ENCODE peak calls at places on chromosome 22, in five cellular contexts. A is right lobe of liver, U is mesendoderm, X is left ventricle myocardium inferior, Y is cardiac muscle cell. H is an unnamed sample.

GRCh38 chr22:33116846-33117547 is 58.8 kb upstream of the SYN3 start:
- DNase-seq in Y (no peak), U (peak; percentile 65), X (no peak), A (no peak), H (no peak)

GRCh38 chr22:44839061-44839460 is 86.7 kb downstream of the ARHGAP8 start:
- DNase-seq in X (no peak), Y (no peak), A (peak; percentile 10), U (no peak), H (peak; percentile 73)

GRCh38 chr22:21837184-21837979 is 30.1 kb downstream of the MAPK1 start:
- DNase-seq in Y (peak; percentile 62), X (no peak), A (no peak), U (peak; percentile 89), H (peak; percentile 78)

GRCh38 chr22:21778705-21779363 is 43.2 kb upstream of the YPEL1 start:
- DNase-seq in X (no peak), Y (no peak), U (peak; percentile 41), A (no peak), H (peak; percentile 15)

GRCh38 chr22:18968011-18968749 is 32.1 kb upstream of the PRODH start:
- DNase-seq in U (peak; percentile 34), X (no peak), A (peak; percentile 61), Y (peak; percentile 85), H (peak; percentile 63)

GRCh38 chr22:32281092-32281491 is 25.9 kb upstream of the SLC5A4 start:
- DNase-seq in A (no peak), X (no peak), U (no peak), Y (no peak), H (peak; percentile 43)

GRCh38 chr22:25840162-25840561 is 98.2 kb downstream of the MYO18B start:
- DNase-seq in Y (peak; percentile 8), X (no peak), U (no peak), A (no peak), H (no peak)

GRCh38 chr22:20574920-20575353 is 67.5 kb downstream of the MED15 start:
- DNase-seq in U (no peak), A (no peak), Y (no peak), X (peak; percentile 9), H (no peak)

GRCh38 chr22:19876314-19876940 is 21.8 kb upstream of the GNB1L start:
- DNase-seq in U (no peak), Y (no peak), A (peak; percentile 52), X (peak; percentile 6), H (no peak)

GRCh38 chr22:21791635-21792625 is 56.3 kb upstream of the YPEL1 start:
- DNase-seq in U (no peak), X (no peak), A (no peak), Y (no peak), H (no peak)

GRCh38 chr22:32206774-32207758 is 2.2 kb upstream of the RFPL2 start:
- DNase-seq in Y (peak; percentile 25), X (no peak), A (peak; percentile 65), U (peak; percentile 90), H (no peak)

GRCh38 chr22:28231423-28231822 is 312.4 kb upstream of the PITPNB start:
- DNase-seq in A (no peak), X (no peak), U (peak; percentile 93), Y (peak; percentile 56), H (peak; percentile 16)

GRCh38 chr22:21734540-21735197 is 925 bp downstream of the YPEL1 start:
- DNase-seq in Y (no peak), A (no peak), X (no peak), U (peak; percentile 30), H (no peak)

GRCh38 chr22:26170112-26170492 is 840 bp downstream of the SEZ6L start:
- DNase-seq in Y (no peak), U (peak; percentile 19), A (no peak), X (no peak), H (no peak)

GRCh38 chr22:20545681-20546521 is 38.5 kb downstream of the MED15 start:
- DNase-seq in U (no peak), A (peak; percentile 31), Y (no peak), X (no peak), H (no peak)

GRCh38 chr22:31938258-31938657 is 6.1 kb upstream of the YWHAH start:
- DNase-seq in A (no peak), X (no peak), U (no peak), Y (no peak), H (no peak)

GRCh38 chr22:43498856-43499253 is 87.0 kb downstream of the MPPED1 start:
- DNase-seq in A (no peak), X (no peak), Y (no peak), U (no peak), H (no peak)

GRCh38 chr22:30940655-30941362 is 27.8 kb downstream of the MORC2 start:
- DNase-seq in U (no peak), A (no peak), X (no peak), Y (no peak), H (no peak)

GRCh38 chr22:24894998-24895397 is 51.5 kb downstream of the LHFPL7 start:
- DNase-seq in X (peak; percentile 80), U (no peak), A (peak; percentile 81), Y (peak; percentile 21), H (peak; percentile 41)

GRCh38 chr22:27461470-27461869 is 340.1 kb downstream of the MN1 start:
- DNase-seq in A (no peak), U (peak; percentile 99), X (no peak), Y (peak; percentile 48), H (peak; percentile 52)

GRCh38 chr22:30922151-30922611 is 46.4 kb downstream of the MORC2 start:
- DNase-seq in A (peak; percentile 77), U (no peak), X (peak; percentile 69), Y (no peak), H (no peak)

GRCh38 chr22:46406791-46407190 is 71.3 kb downstream of the TRMU start:
- DNase-seq in U (no peak), Y (no peak), A (no peak), X (no peak), H (no peak)
- H3K4me1 ChIP-seq in U (no peaks in the 10 kb centered on the region), Y (no peaks in the 10 kb centered on the region), A (no peaks in the 10 kb centered on the region), X (peaks cover 11% of the 10 kb centered on the region), H (no peaks in the 10 kb centered on the region)

GRCh38 chr22:42328130-42328821 is 57.8 kb upstream of the TCF20 start:
- DNase-seq in A (no peak), U (no peak), X (no peak), Y (no peak), H (no peak)

GRCh38 chr22:42329504-42329903 is 59.1 kb upstream of the TCF20 start:
- DNase-seq in U (no peak), X (no peak), Y (no peak), A (no peak), H (no peak)

GRCh38 chr22:42330953-42331525 is 60.6 kb upstream of the TCF20 start:
- DNase-seq in U (no peak), X (no peak), Y (no peak), A (no peak), H (peak; percentile 88)

GRCh38 chr22:42332089-42332488 is 61.6 kb upstream of the TCF20 start:
- DNase-seq in A (no peak), X (no peak), Y (no peak), U (no peak), H (no peak)

GRCh38 chr22:42330170-42330569 is 59.7 kb upstream of the TCF20 start:
- DNase-seq in A (no peak), Y (no peak), X (no peak), U (no peak), H (no peak)
- H3K27me3 ChIP-seq in A (no peaks in the 10 kb centered on the region), Y (no peaks in the 10 kb centered on the region), X (peaks cover 16% of the 10 kb centered on the region), U (no peaks in the 10 kb centered on the region), H (no peaks in the 10 kb centered on the region)

GRCh38 chr22:49936018-49936972 is 17.9 kb downstream of the CRELD2 start:
- DNase-seq in X (peak; percentile 93), Y (peak; percentile 90), U (peak; percentile 54), A (peak; percentile 94), H (peak; percentile 94)
- H3K4me1 ChIP-seq in X (peaks cover 74% of the 10 kb centered on the region), Y (peaks cover 35% of the 10 kb centered on the region), U (no peaks in the 10 kb centered on the region), A (peaks cover 2% of the 10 kb centered on the region), H (peaks cover 58% of the 10 kb centered on the region)

GRCh38 chr22:40612291-40612740 is 24.2 kb downstream of the MRTFA start:
- DNase-seq in A (no peak), Y (no peak), U (no peak), X (no peak), H (no peak)
- H3K27me3 ChIP-seq in A (no peaks in the 10 kb centered on the region), Y (no peaks in the 10 kb centered on the region), U (no peaks in the 10 kb centered on the region), X (no peaks in the 10 kb centered on the region), H (no peaks in the 10 kb centered on the region)

GRCh38 chr22:22902247-22902962 is 14.8 kb downstream of the IGLL5 start:
- DNase-seq in X (no peak), Y (no peak), A (no peak), U (no peak), H (peak; percentile 93)
- H3K4me1 ChIP-seq in X (no peaks in the 10 kb centered on the region), Y (no peaks in the 10 kb centered on the region), A (no peaks in the 10 kb centered on the region), U (no peaks in the 10 kb centered on the region), H (peaks cover 46% of the 10 kb centered on the region)

GRCh38 chr22:36898690-36899089 is 14.7 kb upstream of the CSF2RB start:
- DNase-seq in A (no peak), X (no peak), U (no peak), Y (no peak), H (no peak)
- H3K27me3 ChIP-seq in A (no peaks in the 10 kb centered on the region), X (peaks cover 61% of the 10 kb centered on the region), U (no peaks in the 10 kb centered on the region), Y (no peaks in the 10 kb centered on the region), H (no peaks in the 10 kb centered on the region)